ENCODE peak calls at places on chromosomes 13 and 19, in four cellular contexts. S is K562, T is IMR-90, R is endothelial cell of umbilical vein. V is an unnamed sample.

GRCh38 chr19:618674-619285 is 14.6 kb downstream of the POLRMT start:
- DNase-seq in S (no peak), R (no peak), T (no peak), V (no peak)

GRCh38 chr13:50403311-50403710 is 388.1 kb downstream of the KCNRG start:
- DNase-seq in S (no peak), T (peak; percentile 53), R (no peak), V (no peak)

GRCh38 chr13:105312906-105313305 is 1222.6 kb downstream of the EFNB2 start:
- DNase-seq in S (no peak), R (no peak), T (no peak), V (no peak)

GRCh38 chr13:52454459-52454824 is 836 bp upstream of the CKAP2 start:
- DNase-seq in S (peak; percentile 11), T (peak; percentile 8), R (peak; percentile 36), V (peak; percentile 69)

GRCh38 chr13:33918199-33918932 is 100.4 kb downstream of the RFC3 start:
- DNase-seq in S (no peak), T (peak; percentile 71), R (peak; percentile 28), V (no peak)

GRCh38 chr19:19900124-19900523 is 622 bp upstream of the ZNF93 start:
- DNase-seq in S (peak; percentile 40), R (no peak), T (peak; percentile 75), V (no peak)

GRCh38 chr13:58838615-58839014 is 1207.1 kb downstream of the PCDH17 start:
- DNase-seq in T (no peak), S (no peak), R (no peak), V (no peak)

GRCh38 chr19:44623626-44624025 is 10.3 kb downstream of the IGSF23 start:
- DNase-seq in S (no peak), T (no peak), R (no peak), V (no peak)

GRCh38 chr19:55112246-55112780 is 5.1 kb downstream of the PPP1R12C start:
- DNase-seq in S (no peak), R (no peak), T (no peak), V (no peak)

GRCh38 chr13:40247845-40248244 is 418.6 kb downstream of the FOXO1 start:
- DNase-seq in R (no peak), S (no peak), T (no peak), V (no peak)

GRCh38 chr13:33953203-33953602 is 135.3 kb downstream of the RFC3 start:
- DNase-seq in S (no peak), T (peak; percentile 26), R (peak; percentile 13), V (no peak)

GRCh38 chr19:9435279-9436268 is at the start of gene ZNF266:
- DNase-seq in R (peak; percentile 90), S (peak; percentile 91), T (peak; percentile 90), V (peak; percentile 63)

GRCh38 chr19:31294189-31294588 is 55.0 kb downstream of the TSHZ3 start:
- DNase-seq in T (no peak), R (no peak), S (no peak), V (no peak)

GRCh38 chr13:30673669-30674521 is 56.2 kb downstream of the USPL1 start:
- DNase-seq in R (peak; percentile 88), T (peak; percentile 89), S (peak; percentile 85), V (peak; percentile 67)

GRCh38 chr13:49855930-49856329 is 63.4 kb upstream of the KPNA3 start:
- DNase-seq in R (no peak), T (no peak), S (no peak), V (no peak)

GRCh38 chr19:33214621-33215020 is 11.0 kb downstream of the SLC7A10 start:
- DNase-seq in T (peak; percentile 35), S (peak; percentile 38), R (no peak), V (no peak)

GRCh38 chr19:31908486-31909255 is 436.7 kb upstream of the ZNF507 start:
- DNase-seq in S (no peak), T (no peak), R (no peak), V (no peak)

GRCh38 chr19:49468746-49469447 is 5.1 kb upstream of the FLT3LG start:
- DNase-seq in R (no peak), T (no peak), S (peak; percentile 77), V (peak; percentile 97)

GRCh38 chr13:25153736-25154135 is 18.4 kb downstream of the AMER2 start:
- DNase-seq in R (no peak), S (no peak), T (no peak), V (no peak)

GRCh38 chr13:110405597-110406450 is 98.7 kb downstream of the COL4A2 start:
- DNase-seq in S (no peak), T (peak; percentile 89), R (no peak), V (no peak)

GRCh38 chr19:4557971-4558941 is 1.2 kb downstream of the SEMA6B start:
- DNase-seq in R (peak; percentile 61), S (no peak), T (no peak), V (no peak)

GRCh38 chr13:51154029-51154555 is 43.0 kb upstream of the C13orf42 start:
- DNase-seq in R (peak; percentile 78), S (peak; percentile 9), T (peak; percentile 30), V (no peak)

GRCh38 chr19:5536337-5536894 is 31.3 kb downstream of the TINCR start:
- DNase-seq in R (no peak), S (no peak), T (peak; percentile 33), V (no peak)

GRCh38 chr19:32936065-32936464 is 35.7 kb downstream of the CEP89 start:
- DNase-seq in R (no peak), S (no peak), T (no peak), V (no peak)

GRCh38 chr13:25116044-25116443 is 20.1 kb downstream of the PABPC3 start:
- DNase-seq in T (no peak), R (no peak), S (no peak), V (no peak)

GRCh38 chr19:35123573-35123972 is 8.0 kb downstream of the FXYD3 start:
- DNase-seq in S (no peak), R (no peak), T (no peak), V (no peak)

GRCh38 chr19:50909240-50910070 is 1.7 kb downstream of the KLK4 start:
- DNase-seq in R (peak; percentile 47), S (peak; percentile 98), T (no peak), V (no peak)

GRCh38 chr13:110640591-110641029 is 25.3 kb downstream of the NAXD start:
- DNase-seq in T (peak; percentile 60), S (no peak), R (peak; percentile 16), V (no peak)

GRCh38 chr19:16714702-16715294 is 4.8 kb upstream of the NWD1 start:
- DNase-seq in S (peak; percentile 65), T (peak; percentile 24), R (peak; percentile 66), V (peak; percentile 20)

GRCh38 chr13:27868639-27869435 is 51.0 kb upstream of the PDX1 start:
- DNase-seq in T (peak; percentile 5), R (peak; percentile 29), S (no peak), V (no peak)

GRCh38 chr13:50928088-50928487 is 18.5 kb downstream of the RNASEH2B start:
- DNase-seq in R (no peak), S (no peak), T (no peak), V (no peak)

GRCh38 chr19:44620667-44621066 is 7.3 kb downstream of the IGSF23 start:
- DNase-seq in R (no peak), S (no peak), T (peak; percentile 63), V (no peak)

GRCh38 chr13:40992678-40993077 is 26.4 kb downstream of the ELF1 start:
- DNase-seq in T (no peak), S (no peak), R (peak; percentile 28), V (no peak)

GRCh38 chr13:30216111-30216510 is 91.2 kb downstream of the KATNAL1 start:
- DNase-seq in S (no peak), R (no peak), T (no peak), V (no peak)

GRCh38 chr13:110713642-110713952 is at the start of gene ING1:
- DNase-seq in T (no peak), S (no peak), R (no peak), V (no peak)

GRCh38 chr13:84998681-84999080 is 800.5 kb downstream of the SLITRK6 start:
- DNase-seq in S (no peak), T (no peak), R (no peak), V (no peak)

GRCh38 chr13:84999252-84999651 is 800.0 kb downstream of the SLITRK6 start:
- DNase-seq in T (no peak), S (no peak), R (no peak), V (no peak)

GRCh38 chr13:84997858-84998257 is 801.4 kb downstream of the SLITRK6 start:
- DNase-seq in R (no peak), S (no peak), T (no peak), V (no peak)

GRCh38 chr13:84994582-84994981 is 804.6 kb downstream of the SLITRK6 start:
- DNase-seq in R (no peak), S (no peak), T (no peak), V (no peak)
- TF ChIP-seq FOS in R (no peak), S (no peak), T (no peak), V (no peak)

GRCh38 chr13:112839347-112840105 is 129.5 kb upstream of the MCF2L start:
- DNase-seq in T (peak; percentile 61), R (no peak), S (no peak), V (no peak)
- TF ChIP-seq FOS in T (no peak), R (no peak), S (no peak), V (no peak)

GRCh38 chr13:46899801-46900200 is 2.9 kb upstream of the HTR2A start:
- DNase-seq in R (no peak), T (no peak), S (no peak), V (no peak)

GRCh38 chr13:46901721-46902120 is 4.9 kb upstream of the HTR2A start:
- DNase-seq in T (no peak), R (no peak), S (no peak), V (no peak)

GRCh38 chr13:46906440-46906839 is 9.6 kb upstream of the HTR2A start:
- DNase-seq in T (no peak), S (no peak), R (no peak), V (no peak)

GRCh38 chr13:46905249-46905648 is 8.4 kb upstream of the HTR2A start:
- DNase-seq in S (no peak), T (peak; percentile 26), R (no peak), V (no peak)

GRCh38 chr13:46903748-46904147 is 6.9 kb upstream of the HTR2A start:
- DNase-seq in S (no peak), R (no peak), T (peak; percentile 17), V (no peak)
- TF ChIP-seq FOS in S (no peak), R (no peak), T (no peak), V (no peak)

GRCh38 chr19:2385053-2385721 is 25.1 kb downstream of the TMPRSS9 start:
- DNase-seq in R (peak; percentile 18), T (peak; percentile 79), S (peak; percentile 94), V (no peak)

GRCh38 chr19:2376784-2377519 is 16.9 kb downstream of the TMPRSS9 start:
- DNase-seq in S (no peak), R (no peak), T (no peak), V (no peak)

GRCh38 chr19:2382530-2383222 is 22.6 kb downstream of the TMPRSS9 start:
- DNase-seq in T (no peak), S (no peak), R (no peak), V (no peak)

GRCh38 chr19:2380567-2380966 is 20.5 kb downstream of the TMPRSS9 start:
- DNase-seq in T (no peak), R (no peak), S (no peak), V (no peak)

DNA sequence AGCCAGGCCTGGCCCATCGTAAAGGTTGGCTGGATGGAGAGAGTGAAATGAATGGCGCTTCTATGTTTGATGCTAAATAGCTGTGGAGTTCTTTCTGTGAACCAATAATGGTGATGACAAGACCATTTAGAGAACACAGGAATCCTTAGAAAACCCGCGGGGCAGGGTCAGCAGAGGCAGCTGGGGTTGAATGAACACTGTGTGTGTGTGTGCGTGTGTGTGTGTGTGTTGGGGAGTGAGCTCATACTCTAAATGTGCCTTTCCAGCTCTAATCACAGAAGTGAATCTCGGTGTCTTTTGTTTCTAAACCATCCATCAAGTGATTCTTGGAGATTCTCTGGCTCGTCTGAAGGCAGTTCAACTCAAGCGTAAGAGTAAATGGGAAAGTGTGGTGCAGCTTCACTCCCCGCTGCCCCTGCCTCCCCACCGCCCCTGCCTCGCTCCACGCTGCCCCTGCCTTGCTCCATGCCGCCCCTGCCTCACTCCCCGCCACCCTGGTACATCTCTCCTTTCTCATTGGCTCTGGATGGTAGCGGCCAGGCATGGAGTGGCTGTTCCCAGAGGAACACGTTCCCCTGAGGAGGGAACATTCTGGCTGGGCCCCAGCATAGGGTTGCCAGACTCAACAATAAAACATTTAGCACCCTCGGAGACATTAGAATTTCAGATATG is 21.2 kb downstream of the TMPRSS9 start:
- DNase-seq in S (no peak), R (no peak), T (peak; percentile 15), V (no peak)
- TF ChIP-seq FOS in S (no peak), R (no peak), T (no peak), V (no peak)